ENCODE peak calls at places on chromosomes 11 and 22, in four cellular contexts. V is Calu3, G is adipocyte, A is GM12878. W is an unnamed sample.

GRCh38 chr11:131979364-131979763 is 608.9 kb downstream of the NTM start:
- DNase-seq in V (no peak), G (no peak), A (no peak), W (no peak)

GRCh38 chr11:16001899-16002426 is 354.4 kb downstream of the SOX6 start:
- DNase-seq in V (peak), G (peak), A (no peak), W (no peak)

GRCh38 chr11:115892016-115892415 is 387.8 kb upstream of the CADM1 start:
- DNase-seq in V (no peak), G (no peak), A (no peak), W (no peak)

GRCh38 chr11:116601734-116602636 is 170.8 kb downstream of the BUD13 start:
- DNase-seq in V (no peak), G (no peak), A (no peak), W (no peak)

GRCh38 chr22:22091400-22091878 is 108.9 kb upstream of the TOP3B start:
- DNase-seq in V (no peak), G (no peak), A (no peak), W (no peak)

GRCh38 chr11:12249590-12250260 is 127.6 kb upstream of the PARVA start:
- DNase-seq in V (peak), G (no peak), A (no peak), W (no peak)

GRCh38 chr11:82756765-82757650 is 23.3 kb upstream of the FAM181B start:
- DNase-seq in V (no peak), G (no peak), A (no peak), W (no peak)

GRCh38 chr11:75656044-75656726 is 12.7 kb downstream of the MAP6 start:
- DNase-seq in V (no peak), G (no peak), A (no peak), W (no peak)

GRCh38 chr11:43366597-43367121 is 7.9 kb downstream of the TTC17 start:
- DNase-seq in V (no peak), G (peak), A (no peak), W (no peak)

GRCh38 chr22:24965822-24966626 is 13.5 kb downstream of the KIAA1671 start:
- DNase-seq in V (peak), G (no peak), A (no peak), W (no peak)

GRCh38 chr11:7197469-7197868 is 54.2 kb upstream of the SYT9 start:
- DNase-seq in V (no peak), G (no peak), A (no peak), W (no peak)

GRCh38 chr11:119432484-119433368 is 9.8 kb upstream of the THY1 start:
- DNase-seq in V (no peak), G (peak), A (no peak), W (no peak)

GRCh38 chr11:69956669-69957190 is 121.4 kb upstream of the ANO1 start:
- DNase-seq in V (no peak), G (no peak), A (no peak), W (no peak)

GRCh38 chr11:130781906-130782305 is 134.4 kb downstream of the SNX19 start:
- DNase-seq in V (no peak), G (peak), A (no peak), W (no peak)

GRCh38 chr11:119093951-119094815 is 7.5 kb downstream of the DPAGT1 start:
- DNase-seq in V (peak), G (peak), A (no peak), W (peak)